ENCODE peak calls at places on chromosome 15, in seven cellular contexts. P is neuronal stem cell; M is GOT3; Z is activated T-helper 1 cell treated with anti-CD3 and anti-CD28 coated beads, Interleukin-2, amount 50 U/mL, for 16 hours; S is SJSA1; R is stimulated activated effector memory CD8-positive, alpha-beta T cell treated with anti-CD3 and anti-CD28 coated beads, Interleukin-12 subunit alpha, Interleukin-12 subunit beta, amount 100 ng/mL, for 72 hours; O is sciatic nerve. Q is an unnamed sample.
A peak's percentile ranks its signal among the peaks of the same experiment; 100 is the strongest.

GRCh38 chr15:28960979-28961378 is 75.2 kb downstream of the APBA2 start:
- DNase-seq in P (no peak), M (no peak), Z (no peak), S (peak; percentile 66), R (peak; percentile 40), O (no peak), Q (no peak)

GRCh38 chr15:100733088-100733487 is 130.7 kb downstream of the ASB7 start:
- DNase-seq in P (no peak), M (no peak), Z (no peak), S (peak; percentile 80), R (peak; percentile 37), O (no peak), Q (no peak)

GRCh38 chr15:62404194-62404985 is 239.3 kb upstream of the C2CD4B start:
- DNase-seq in P (no peak), M (no peak), Z (no peak), S (no peak), R (no peak), O (no peak), Q (no peak)

GRCh38 chr15:47819158-47819557 is 101.9 kb downstream of the SEMA6D start:
- DNase-seq in P (no peak), M (no peak), Z (no peak), S (no peak), R (no peak), O (no peak), Q (no peak)

GRCh38 chr15:36924076-36924475 is 176.3 kb downstream of the MEIS2 start:
- DNase-seq in P (no peak), M (no peak), Z (no peak), S (no peak), R (no peak), O (no peak), Q (no peak)

GRCh38 chr15:62568702-62569101 is 403.6 kb upstream of the C2CD4B start:
- DNase-seq in P (no peak), M (no peak), Z (no peak), S (no peak), R (no peak), O (no peak), Q (no peak)

GRCh38 chr15:60086676-60087446 is 82.8 kb downstream of the FOXB1 start:
- DNase-seq in P (no peak), M (no peak), Z (no peak), S (no peak), R (no peak), O (no peak), Q (no peak)

GRCh38 chr15:27017168-27017809 is 46.3 kb downstream of the GABRG3 start:
- DNase-seq in P (peak; percentile 69), M (no peak), Z (no peak), S (peak; percentile 26), R (peak; percentile 54), O (peak; percentile 77), Q (no peak)

GRCh38 chr15:48555244-48555804 is 90.2 kb downstream of the FBN1 start:
- DNase-seq in P (no peak), M (no peak), Z (no peak), S (no peak), R (no peak), O (no peak), Q (no peak)

GRCh38 chr15:34644061-34644460 is 60.6 kb upstream of the GOLGA8B start:
- DNase-seq in P (no peak), M (no peak), Z (no peak), S (peak; percentile 67), R (no peak), O (no peak), Q (no peak)

GRCh38 chr15:20344601-20345400 is 196.8 kb downstream of the GOLGA6L6 start:
- DNase-seq in P (no peak), M (no peak), Z (no peak), S (no peak), R (no peak), O (peak; percentile 49), Q (no peak)

GRCh38 chr15:43749690-43750345 is 3.6 kb downstream of the PDIA3 start:
- DNase-seq in P (no peak), M (no peak), Z (no peak), S (no peak), R (peak; percentile 58), O (no peak), Q (no peak)

GRCh38 chr15:78315686-78316085 is 16.3 kb upstream of the SKIC8 start:
- DNase-seq in P (no peak), M (no peak), Z (no peak), S (no peak), R (no peak), O (peak; percentile 44), Q (no peak)

GRCh38 chr15:38782156-38782555 is 217.5 kb upstream of the RASGRP1 start:
- DNase-seq in P (no peak), M (no peak), Z (no peak), S (no peak), R (no peak), O (no peak), Q (no peak)

GRCh38 chr15:59594991-59595390 is 16.6 kb upstream of the GCNT3 start:
- DNase-seq in P (no peak), M (no peak), Z (no peak), S (no peak), R (no peak), O (no peak), Q (no peak)

GRCh38 chr15:77821188-77821958 is 188.7 kb upstream of the LINGO1 start:
- DNase-seq in P (no peak), M (no peak), Z (no peak), S (peak; percentile 44), R (peak; percentile 66), O (peak; percentile 72), Q (no peak)

GRCh38 chr15:92683511-92683834 is 27.9 kb upstream of the FAM174B start:
- DNase-seq in P (peak; percentile 27), M (no peak), Z (no peak), S (peak; percentile 8), R (no peak), O (no peak), Q (no peak)

GRCh38 chr15:95511680-95512079 is 818.8 kb upstream of the NR2F2 start:
- DNase-seq in P (no peak), M (no peak), Z (no peak), S (peak; percentile 82), R (no peak), O (no peak), Q (no peak)

Q was measured in stimulated activated CD8-positive, alpha-beta memory T cell treated with anti-CD3 and anti-CD28 coated beads, Interleukin-15, amount 100 ng/mL, for 4 hours.